ENCODE peak calls at places on chromosomes 13 and 19, in four cellular contexts. One of them, this sample, is unnamed.

GRCh38 chr13:36344886-36345437 is 1.2 kb downstream of the SPART start:
- DNase-seq in ascending aorta: no peak
- DNase-seq in GDM1: no peak
- DNase-seq in Right ventricle myocardium inferior: no peak
- DNase-seq in this sample: no peak

GRCh38 chr19:7928741-7929701 is 3.1 kb upstream of the CTXN1 start:
- DNase-seq in Right ventricle myocardium inferior: no peak
- DNase-seq in ascending aorta: no peak
- DNase-seq in GDM1: peak
- DNase-seq in this sample: peak

GRCh38 chr13:109105899-109106298 is 476.5 kb downstream of the MYO16 start:
- DNase-seq in ascending aorta: no peak
- DNase-seq in Right ventricle myocardium inferior: no peak
- DNase-seq in GDM1: no peak
- DNase-seq in this sample: no peak

GRCh38 chr19:7638802-7639465 is 2.0 kb downstream of the STXBP2 start:
- DNase-seq in Right ventricle myocardium inferior: no peak
- DNase-seq in GDM1: no peak
- DNase-seq in ascending aorta: no peak
- DNase-seq in this sample: no peak

GRCh38 chr19:11203194-11204075 is 6.1 kb upstream of the KANK2 start:
- DNase-seq in GDM1: peak
- DNase-seq in ascending aorta: peak
- DNase-seq in Right ventricle myocardium inferior: peak
- DNase-seq in this sample: peak

GRCh38 chr19:15902254-15902653 is 4.4 kb upstream of the CYP4F2 start:
- DNase-seq in ascending aorta: no peak
- DNase-seq in Right ventricle myocardium inferior: no peak
- DNase-seq in GDM1: no peak
- DNase-seq in this sample: no peak

GRCh38 chr19:4067396-4068057 is 828 bp upstream of the ZBTB7A start:
- DNase-seq in ascending aorta: no peak
- DNase-seq in GDM1: peak
- DNase-seq in Right ventricle myocardium inferior: peak
- DNase-seq in this sample: no peak

GRCh38 chr13:28316841-28317240 is 178.1 kb downstream of the FLT1 start:
- DNase-seq in Right ventricle myocardium inferior: no peak
- DNase-seq in GDM1: no peak
- DNase-seq in ascending aorta: no peak
- DNase-seq in this sample: no peak

GRCh38 chr13:85411608-85412007 is 387.6 kb downstream of the SLITRK6 start:
- DNase-seq in GDM1: no peak
- DNase-seq in ascending aorta: no peak
- DNase-seq in Right ventricle myocardium inferior: no peak
- DNase-seq in this sample: no peak

GRCh38 chr13:50509167-50509566 is 334.3 kb downstream of the DLEU7 start:
- DNase-seq in Right ventricle myocardium inferior: no peak
- DNase-seq in GDM1: no peak
- DNase-seq in ascending aorta: no peak
- DNase-seq in this sample: no peak

GRCh38 chr19:35041548-35042055 is at the start of gene HPN:
- DNase-seq in GDM1: no peak
- DNase-seq in Right ventricle myocardium inferior: no peak
- DNase-seq in ascending aorta: no peak
- DNase-seq in this sample: no peak

GRCh38 chr19:48308695-48309586 is 16.4 kb upstream of the EMP3 start:
- DNase-seq in GDM1: no peak
- DNase-seq in Right ventricle myocardium inferior: no peak
- DNase-seq in ascending aorta: no peak
- DNase-seq in this sample: peak

GRCh38 chr13:40665061-40665753 is 1.2 kb downstream of the FOXO1 start:
- DNase-seq in ascending aorta: no peak
- DNase-seq in GDM1: peak
- DNase-seq in Right ventricle myocardium inferior: peak
- DNase-seq in this sample: peak

GRCh38 chr19:44694184-44694579 is 4.8 kb upstream of the CEACAM16 start:
- DNase-seq in GDM1: no peak
- DNase-seq in ascending aorta: no peak
- DNase-seq in Right ventricle myocardium inferior: no peak
- DNase-seq in this sample: no peak

GRCh38 chr13:31835932-31836331 is 96.6 kb downstream of the RXFP2 start:
- DNase-seq in GDM1: no peak
- DNase-seq in Right ventricle myocardium inferior: no peak
- DNase-seq in ascending aorta: no peak
- DNase-seq in this sample: no peak

This sample was measured in trophoblast cell.